ENCODE peak calls at places on chromosomes 3 and 15, in four cellular contexts. H, Q, I and T are unnamed samples.

GRCh38 chr3:53218136-53218535 is 37.7 kb downstream of the TKT start:
- DNase-seq in H (peak), Q (no peak), I (no peak), T (no peak)

GRCh38 chr3:34582054-34582453 is 783.6 kb downstream of the PDCD6IP start:
- DNase-seq in H (no peak), Q (no peak), I (no peak), T (no peak)

GRCh38 chr3:76943058-76943457 is 96.8 kb upstream of the ROBO2 start:
- DNase-seq in H (no peak), Q (peak), I (no peak), T (no peak)

GRCh38 chr3:137066092-137066491 is 108.3 kb downstream of the IL20RB start:
- DNase-seq in H (no peak), Q (no peak), I (no peak), T (no peak)

GRCh38 chr3:195863121-195864061 is 45.0 kb downstream of the TNK2 start:
- DNase-seq in H (peak), Q (peak), I (peak), T (peak)

GRCh38 chr3:194604837-194605236 is 28.4 kb downstream of the TMEM44 start:
- DNase-seq in H (no peak), Q (no peak), I (no peak), T (no peak)

GRCh38 chr3:81302045-81302444 is 459.4 kb downstream of the GBE1 start:
- DNase-seq in H (no peak), Q (peak), I (no peak), T (no peak)

GRCh38 chr15:71784719-71785118 is 25.6 kb upstream of the NR2E3 start:
- DNase-seq in H (no peak), Q (no peak), I (no peak), T (no peak)

GRCh38 chr15:52485290-52485689 is 43.4 kb downstream of the MYO5A start:
- DNase-seq in H (no peak), Q (no peak), I (no peak), T (no peak)

GRCh38 chr15:36434160-36434559 is 145.3 kb upstream of the CDIN1 start:
- DNase-seq in H (no peak), Q (no peak), I (no peak), T (no peak)

GRCh38 chr3:25027639-25028038 is 400.4 kb upstream of the RARB start:
- DNase-seq in H (no peak), Q (no peak), I (no peak), T (no peak)

GRCh38 chr3:113664523-113665094 is 31.8 kb downstream of the USF3 start:
- DNase-seq in H (no peak), Q (no peak), I (no peak), T (no peak)

GRCh38 chr3:45560270-45561020 is 34.1 kb upstream of the LIMD1 start:
- DNase-seq in H (peak), Q (no peak), I (no peak), T (no peak)

GRCh38 chr15:40427188-40427587 is 13.6 kb upstream of the BAHD1 start:
- DNase-seq in H (no peak), Q (no peak), I (no peak), T (no peak)

GRCh38 chr15:56454841-56455240 is 10.1 kb downstream of the MNS1 start:
- DNase-seq in H (no peak), Q (no peak), I (no peak), T (no peak)

GRCh38 chr15:71575474-71576045 is 234.8 kb upstream of the NR2E3 start:
- DNase-seq in H (no peak), Q (no peak), I (no peak), T (no peak)

GRCh38 chr3:107753988-107754387 is 231.2 kb downstream of the BBX start:
- DNase-seq in H (no peak), Q (no peak), I (no peak), T (no peak)

GRCh38 chr15:58517252-58517681 is 85.5 kb downstream of the LIPC start:
- DNase-seq in H (no peak), Q (peak), I (no peak), T (no peak)

GRCh38 chr15:78035861-78036476 is 41.5 kb downstream of the TBC1D2B start:
- DNase-seq in H (no peak), Q (peak), I (no peak), T (no peak)

GRCh38 chr3:191593486-191593885 is 132.5 kb downstream of the PYDC2 start:
- DNase-seq in H (no peak), Q (no peak), I (no peak), T (no peak)

GRCh38 chr3:123053107-123053506 is 13.7 kb upstream of the PDIA5 start:
- DNase-seq in H (no peak), Q (no peak), I (no peak), T (no peak)

GRCh38 chr3:119969759-119970158 is 124.5 kb downstream of the GSK3B start:
- DNase-seq in H (no peak), Q (no peak), I (no peak), T (no peak)

GRCh38 chr15:57333487-57333886 is 42.8 kb upstream of the CGNL1 start:
- DNase-seq in H (no peak), Q (peak), I (no peak), T (no peak)

GRCh38 chr15:80551348-80551747 is 143.8 kb upstream of the ABHD17C start:
- DNase-seq in H (no peak), Q (no peak), I (no peak), T (no peak)

GRCh38 chr3:181730364-181730763 is 18.6 kb downstream of the SOX2 start:
- DNase-seq in H (no peak), Q (no peak), I (no peak), T (no peak)

GRCh38 chr3:157333551-157333991 is 103.1 kb upstream of the PTX3 start:
- DNase-seq in H (no peak), Q (no peak), I (no peak), T (no peak)

GRCh38 chr3:155219106-155219505 is 74.4 kb downstream of the STRIT1 start:
- DNase-seq in H (no peak), Q (no peak), I (no peak), T (no peak)

GRCh38 chr3:155657161-155657560 is 87.7 kb downstream of the PLCH1 start:
- DNase-seq in H (no peak), Q (no peak), I (no peak), T (no peak)

GRCh38 chr3:140152851-140153640 is 218.1 kb downstream of the CLSTN2 start:
- DNase-seq in H (peak), Q (no peak), I (no peak), T (no peak)

GRCh38 chr15:95972136-95972553 is 358.4 kb upstream of the NR2F2 start:
- DNase-seq in H (no peak), Q (peak), I (no peak), T (no peak)

GRCh38 chr3:83835040-83835439 is 1123.7 kb upstream of the CADM2 start:
- DNase-seq in H (no peak), Q (no peak), I (no peak), T (no peak)

GRCh38 chr3:159788987-159789386 is 199.6 kb upstream of the IL12A start:
- DNase-seq in H (no peak), Q (no peak), I (no peak), T (no peak)

GRCh38 chr3:159786489-159787181 is 202.0 kb upstream of the IL12A start:
- DNase-seq in H (no peak), Q (no peak), I (no peak), T (no peak)

GRCh38 chr3:159787794-159788205 is 200.8 kb upstream of the IL12A start:
- DNase-seq in H (no peak), Q (no peak), I (no peak), T (peak)

GRCh38 chr3:159787191-159787590 is 201.4 kb upstream of the IL12A start:
- DNase-seq in H (no peak), Q (no peak), I (no peak), T (no peak)

DNA sequence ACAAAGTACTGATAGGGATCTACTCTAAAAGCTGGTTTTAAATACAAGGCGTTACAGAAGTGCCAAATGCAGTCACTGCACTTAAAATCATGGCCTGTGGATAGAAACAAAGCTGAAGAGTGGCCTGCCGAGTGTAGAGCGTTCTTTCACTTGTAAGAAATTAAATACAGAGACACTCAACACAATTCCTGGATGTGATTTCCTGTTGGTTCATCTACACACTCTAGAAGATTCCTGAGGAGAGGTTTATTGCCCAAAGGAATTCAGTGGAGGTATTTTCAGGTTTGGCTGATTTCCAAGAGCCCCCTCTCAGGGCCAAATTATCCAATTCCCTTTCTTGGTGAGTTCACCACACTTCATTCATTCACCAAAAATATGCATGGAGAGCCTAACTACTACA is 200.3 kb upstream of the IL12A start:
- DNase-seq in H (no peak), Q (no peak), I (no peak), T (no peak)
- H3K27ac ChIP-seq in H (no peak), Q (no peak), I (no peak), T (no peak)

GRCh38 chr15:90837052-90837621 is 31.3 kb upstream of the FURIN start:
- DNase-seq in H (no peak), Q (no peak), I (no peak), T (no peak)

GRCh38 chr15:90838544-90838943 is 29.8 kb upstream of the FURIN start:
- DNase-seq in H (no peak), Q (no peak), I (no peak), T (no peak)

GRCh38 chr15:90836296-90836871 is 32.0 kb upstream of the FURIN start:
- DNase-seq in H (no peak), Q (no peak), I (no peak), T (no peak)

GRCh38 chr15:90839187-90840071 is 29.0 kb upstream of the FURIN start:
- DNase-seq in H (no peak), Q (no peak), I (no peak), T (peak)

GRCh38 chr15:90838066-90838465 is 30.3 kb upstream of the FURIN start:
- DNase-seq in H (no peak), Q (no peak), I (peak), T (peak)
- H3K27ac ChIP-seq in H (no peak), Q (no peak), I (no peak), T (peak)

DNA sequence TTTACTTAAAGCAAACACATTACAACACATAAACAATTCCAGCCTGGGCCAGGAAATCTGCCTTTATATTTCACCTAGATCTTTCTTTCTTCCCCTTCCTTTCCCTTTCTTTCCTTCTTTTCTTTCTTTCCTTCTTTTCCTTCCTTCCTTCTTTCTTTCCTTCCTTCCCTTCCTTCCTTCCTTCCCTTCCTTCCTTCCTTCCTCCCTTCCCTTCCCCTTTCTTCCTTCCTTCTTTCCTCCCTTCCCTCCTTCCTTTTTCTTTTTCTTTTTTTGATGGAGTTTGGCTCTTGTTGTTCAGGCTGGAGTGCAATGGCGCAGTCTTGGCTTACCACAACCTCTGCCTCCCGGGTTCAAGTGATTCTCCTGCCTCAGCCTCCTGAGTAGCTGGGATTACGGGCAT is 24.1 kb upstream of the BNIP2 start:
- DNase-seq in H (no peak), Q (no peak), I (no peak), T (no peak)
- H3K27ac ChIP-seq in H (no peak), Q (no peak), I (no peak), T (no peak)

GRCh38 chr15:63783441-63783840 is 50.3 kb downstream of the HERC1 start:
- DNase-seq in H (no peak), Q (no peak), I (no peak), T (no peak)
- H3K27ac ChIP-seq in H (no peak), Q (no peak), I (no peak), T (no peak)

GRCh38 chr15:100405179-100405578 is 63.4 kb upstream of the ADAMTS17 start:
- DNase-seq in H (no peak), Q (no peak), I (no peak), T (no peak)
- H3K27ac ChIP-seq in H (no peak), Q (no peak), I (no peak), T (no peak)

GRCh38 chr15:69468241-69469121 is 15.9 kb downstream of the RPLP1 start:
- DNase-seq in H (no peak), Q (no peak), I (peak), T (no peak)
- H3K27ac ChIP-seq in H (no peak), Q (no peak), I (peak), T (peak)

DNA sequence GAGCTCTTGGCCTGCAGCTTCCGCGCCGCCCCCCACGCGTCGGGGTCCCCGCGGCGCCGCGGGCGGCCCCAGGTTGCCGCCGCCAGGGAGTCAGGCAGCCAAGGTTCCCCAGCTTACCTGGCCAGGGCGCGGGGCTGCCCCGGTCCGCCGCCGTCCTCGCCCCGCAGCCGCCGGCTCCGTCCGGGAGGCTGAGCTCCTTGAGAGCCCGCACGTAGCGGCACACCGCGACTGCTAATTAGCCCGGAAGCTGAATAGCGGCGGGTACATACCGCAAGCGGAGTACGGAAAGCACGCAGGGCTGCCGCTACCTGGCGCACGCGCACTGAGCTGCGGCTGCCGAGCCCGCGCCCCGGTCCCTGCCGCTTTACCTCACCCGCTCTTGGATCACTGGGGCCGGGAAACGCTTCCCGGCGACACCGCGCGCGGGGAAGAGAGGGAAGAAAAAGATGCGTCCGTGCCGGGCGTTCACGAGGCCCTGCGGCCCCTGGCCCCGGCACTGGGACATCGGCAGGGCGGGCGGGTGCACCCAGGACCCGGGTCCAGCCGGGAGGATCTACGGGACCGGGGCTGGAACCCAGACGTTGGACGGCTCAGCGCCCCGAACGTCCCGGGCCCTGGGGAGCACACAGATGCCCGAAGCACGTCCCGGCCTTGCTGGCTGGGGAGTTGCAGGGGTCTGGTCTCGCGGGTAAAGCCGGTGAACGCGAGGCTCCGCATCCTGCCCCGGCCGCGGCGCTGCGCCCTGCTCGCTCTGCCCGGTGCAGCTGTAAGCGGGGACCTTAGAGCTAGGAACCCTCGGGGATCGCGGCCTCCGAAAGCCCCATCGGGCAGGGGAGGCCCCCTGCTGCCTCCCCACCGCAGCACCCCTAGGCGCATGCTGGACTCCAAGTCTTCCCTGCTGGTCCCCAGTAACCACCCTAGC is at the start of gene GOLGA8B:
- DNase-seq in H (peak), Q (peak), I (peak), T (peak)
- H3K27ac ChIP-seq in H (no peak), Q (no peak), I (peak), T (peak)

GRCh38 chr15:98160236-98160635 is 199.7 kb downstream of the ARRDC4 start:
- DNase-seq in H (no peak), Q (no peak), I (no peak), T (no peak)

GRCh38 chr15:98151098-98151497 is 190.6 kb downstream of the ARRDC4 start:
- DNase-seq in H (no peak), Q (no peak), I (no peak), T (no peak)

GRCh38 chr15:98154863-98155262 is 194.4 kb downstream of the ARRDC4 start:
- DNase-seq in H (no peak), Q (no peak), I (no peak), T (no peak)

GRCh38 chr15:98150531-98150930 is 190.0 kb downstream of the ARRDC4 start:
- DNase-seq in H (no peak), Q (no peak), I (no peak), T (no peak)

DNA sequence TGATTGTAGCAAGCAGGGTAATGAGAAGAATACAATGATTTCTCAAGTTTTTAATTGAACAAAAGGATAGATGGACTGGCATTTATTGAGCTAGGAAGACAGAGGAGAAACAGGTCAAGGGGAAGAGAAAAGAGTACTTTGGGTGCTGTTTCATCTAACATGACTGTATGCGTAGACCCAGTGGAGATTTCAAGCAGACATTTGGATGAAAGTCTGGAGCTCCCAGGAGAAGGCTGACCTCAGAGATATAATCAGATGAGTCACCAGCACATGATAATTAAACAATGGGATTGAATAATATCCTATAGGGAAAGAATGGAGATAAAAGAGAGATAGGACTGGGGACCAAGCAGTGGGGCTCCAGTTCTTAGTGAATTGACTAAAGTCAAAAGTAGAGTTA is 194.9 kb downstream of the ARRDC4 start:
- DNase-seq in H (no peak), Q (no peak), I (no peak), T (no peak)
- H3K27ac ChIP-seq in H (no peak), Q (no peak), I (no peak), T (no peak)

GRCh38 chr3:167843483-167843882 is 108.0 kb downstream of the SERPINI1 start:
- DNase-seq in H (no peak), Q (no peak), I (no peak), T (no peak)
- H3K27ac ChIP-seq in H (no peak), Q (no peak), I (no peak), T (no peak)

GRCh38 chr3:37885831-37886230 is 24.2 kb downstream of the CTDSPL start:
- DNase-seq in H (no peak), Q (no peak), I (no peak), T (no peak)
- H3K27ac ChIP-seq in H (no peak), Q (no peak), I (no peak), T (no peak)